ENCODE peak calls at places on chromosomes 5 and 9, in four cellular contexts. One of them, this sample, is unnamed.

GRCh38 chr5:96522635-96523355 is 89.7 kb upstream of the PCSK1 start:
- DNase-seq in neural progenitor cell: no peak
- DNase-seq in fibroblast of villous mesenchyme: peak
- DNase-seq in HFF-Myc: no peak
- DNase-seq in this sample: no peak

GRCh38 chr5:124789104-124789605 is 42.7 kb upstream of the ZNF608 start:
- DNase-seq in HFF-Myc: no peak
- DNase-seq in fibroblast of villous mesenchyme: peak
- DNase-seq in neural progenitor cell: no peak
- DNase-seq in this sample: no peak

GRCh38 chr9:2055203-2055658 is 40.1 kb downstream of the SMARCA2 start:
- DNase-seq in fibroblast of villous mesenchyme: no peak
- DNase-seq in neural progenitor cell: no peak
- DNase-seq in HFF-Myc: no peak
- DNase-seq in this sample: peak

GRCh38 chr9:136081113-136081825 is 13.8 kb downstream of the NACC2 start:
- DNase-seq in HFF-Myc: no peak
- DNase-seq in fibroblast of villous mesenchyme: peak
- DNase-seq in neural progenitor cell: peak
- DNase-seq in this sample: no peak

GRCh38 chr9:109868222-109868621 is 88.2 kb downstream of the PALM2AKAP2 start:
- DNase-seq in fibroblast of villous mesenchyme: no peak
- DNase-seq in neural progenitor cell: peak
- DNase-seq in HFF-Myc: no peak
- DNase-seq in this sample: no peak

GRCh38 chr9:91908746-91909145 is 41.3 kb downstream of the ROR2 start:
- DNase-seq in HFF-Myc: peak
- DNase-seq in neural progenitor cell: no peak
- DNase-seq in fibroblast of villous mesenchyme: peak
- DNase-seq in this sample: no peak

GRCh38 chr5:158390556-158390955 is 531.6 kb upstream of the CLINT1 start:
- DNase-seq in HFF-Myc: no peak
- DNase-seq in fibroblast of villous mesenchyme: peak
- DNase-seq in neural progenitor cell: no peak
- DNase-seq in this sample: no peak

GRCh38 chr5:168908207-168908606 is 329.0 kb upstream of the PANK3 start:
- DNase-seq in fibroblast of villous mesenchyme: no peak
- DNase-seq in HFF-Myc: no peak
- DNase-seq in neural progenitor cell: no peak
- DNase-seq in this sample: no peak

GRCh38 chr5:177234761-177235315 is 68.7 kb downstream of the RAB24 start:
- DNase-seq in neural progenitor cell: no peak
- DNase-seq in fibroblast of villous mesenchyme: peak
- DNase-seq in HFF-Myc: no peak
- DNase-seq in this sample: no peak

GRCh38 chr9:130912932-130913598 is 16.5 kb upstream of the QRFP start:
- DNase-seq in neural progenitor cell: peak
- DNase-seq in fibroblast of villous mesenchyme: peak
- DNase-seq in HFF-Myc: no peak
- DNase-seq in this sample: peak

GRCh38 chr5:132641241-132641723 is 16.7 kb upstream of the IL13 start:
- DNase-seq in neural progenitor cell: no peak
- DNase-seq in fibroblast of villous mesenchyme: no peak
- DNase-seq in HFF-Myc: no peak
- DNase-seq in this sample: no peak

GRCh38 chr9:109517798-109518435 is 19.8 kb upstream of the PTPN3 start:
- DNase-seq in HFF-Myc: no peak
- DNase-seq in neural progenitor cell: peak
- DNase-seq in fibroblast of villous mesenchyme: no peak
- DNase-seq in this sample: no peak

GRCh38 chr5:129460951-129461815 is 1.1 kb downstream of the ADAMTS19 start:
- DNase-seq in neural progenitor cell: peak
- DNase-seq in HFF-Myc: no peak
- DNase-seq in fibroblast of villous mesenchyme: peak
- DNase-seq in this sample: no peak
- TF ChIP-seq CTCF in neural progenitor cell: peak
- TF ChIP-seq CTCF in HFF-Myc: peak
- TF ChIP-seq CTCF in fibroblast of villous mesenchyme: peak
- TF ChIP-seq CTCF in this sample: peak

DNA sequence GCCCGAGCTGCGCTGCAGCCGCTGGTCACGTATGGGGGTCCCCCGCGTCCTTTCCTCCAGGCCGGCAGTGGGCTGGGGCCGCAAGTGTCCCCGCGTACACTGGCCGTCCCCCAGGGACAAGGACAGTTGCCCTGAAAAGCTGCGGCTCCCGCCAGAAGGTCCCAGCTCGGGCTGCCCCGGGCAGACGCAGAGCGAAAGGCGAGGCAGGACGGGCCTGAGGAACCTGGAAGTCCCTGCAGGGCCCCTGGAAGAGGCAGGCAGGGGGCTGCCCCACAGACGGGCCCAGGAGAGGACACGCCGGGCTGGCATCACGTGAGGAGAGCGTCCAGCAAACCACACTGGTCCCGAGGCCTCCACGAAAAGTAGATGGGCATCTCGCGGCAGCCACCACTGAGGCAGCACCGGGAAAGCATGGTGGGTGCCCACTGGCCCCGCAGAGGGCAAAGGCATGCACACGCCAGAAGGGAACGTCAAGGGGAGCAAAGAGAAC is 3.2 kb upstream of the NKD2 start:
- DNase-seq in fibroblast of villous mesenchyme: no peak
- DNase-seq in HFF-Myc: no peak
- DNase-seq in neural progenitor cell: no peak
- DNase-seq in this sample: no peak
- H3K4me3 ChIP-seq in fibroblast of villous mesenchyme: peak
- H3K4me3 ChIP-seq in HFF-Myc: no peak
- H3K4me3 ChIP-seq in neural progenitor cell: peak
- H3K4me3 ChIP-seq in this sample: no peak

GRCh38 chr5:166257656-166258055 is 2033.8 kb upstream of the WWC1 start:
- DNase-seq in fibroblast of villous mesenchyme: no peak
- DNase-seq in neural progenitor cell: no peak
- DNase-seq in HFF-Myc: no peak
- DNase-seq in this sample: no peak

GRCh38 chr5:166267907-166268306 is 2023.5 kb upstream of the WWC1 start:
- DNase-seq in neural progenitor cell: no peak
- DNase-seq in fibroblast of villous mesenchyme: no peak
- DNase-seq in HFF-Myc: no peak
- DNase-seq in this sample: no peak

DNA sequence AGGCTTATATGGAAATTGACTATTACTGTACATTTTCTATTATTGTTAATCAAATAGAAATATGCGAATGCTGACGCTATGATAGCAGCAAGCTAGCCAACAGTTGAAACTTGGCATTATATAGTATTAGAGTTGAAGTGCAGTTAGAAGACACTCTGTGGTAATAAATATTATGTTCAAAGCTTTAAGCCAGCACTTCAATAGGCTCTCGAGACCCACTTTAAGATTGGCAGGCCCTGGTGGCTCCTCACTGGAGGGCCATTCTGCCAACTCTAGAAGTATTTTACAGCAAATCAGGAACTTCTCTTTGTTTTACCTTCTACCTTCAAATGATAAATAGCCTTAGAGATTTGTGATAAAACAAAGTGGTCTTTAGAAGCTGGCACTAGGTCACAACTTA is 2029.0 kb upstream of the WWC1 start:
- DNase-seq in HFF-Myc: no peak
- DNase-seq in neural progenitor cell: no peak
- DNase-seq in fibroblast of villous mesenchyme: no peak
- DNase-seq in this sample: no peak
- TF ChIP-seq CTCF in HFF-Myc: no peak
- TF ChIP-seq CTCF in neural progenitor cell: no peak
- TF ChIP-seq CTCF in fibroblast of villous mesenchyme: no peak
- TF ChIP-seq CTCF in this sample: no peak

GRCh38 chr9:5838884-5839571 is 6.1 kb upstream of the ERMP1 start:
- DNase-seq in fibroblast of villous mesenchyme: peak
- DNase-seq in HFF-Myc: no peak
- DNase-seq in neural progenitor cell: no peak
- DNase-seq in this sample: peak

GRCh38 chr9:5835808-5836207 is 2.9 kb upstream of the ERMP1 start:
- DNase-seq in fibroblast of villous mesenchyme: no peak
- DNase-seq in HFF-Myc: no peak
- DNase-seq in neural progenitor cell: no peak
- DNase-seq in this sample: no peak

GRCh38 chr9:5842926-5843325 is 10.0 kb upstream of the ERMP1 start:
- DNase-seq in neural progenitor cell: no peak
- DNase-seq in fibroblast of villous mesenchyme: no peak
- DNase-seq in HFF-Myc: no peak
- DNase-seq in this sample: no peak

GRCh38 chr9:5843450-5844249 is 10.7 kb upstream of the ERMP1 start:
- DNase-seq in neural progenitor cell: no peak
- DNase-seq in HFF-Myc: peak
- DNase-seq in fibroblast of villous mesenchyme: peak
- DNase-seq in this sample: no peak

DNA sequence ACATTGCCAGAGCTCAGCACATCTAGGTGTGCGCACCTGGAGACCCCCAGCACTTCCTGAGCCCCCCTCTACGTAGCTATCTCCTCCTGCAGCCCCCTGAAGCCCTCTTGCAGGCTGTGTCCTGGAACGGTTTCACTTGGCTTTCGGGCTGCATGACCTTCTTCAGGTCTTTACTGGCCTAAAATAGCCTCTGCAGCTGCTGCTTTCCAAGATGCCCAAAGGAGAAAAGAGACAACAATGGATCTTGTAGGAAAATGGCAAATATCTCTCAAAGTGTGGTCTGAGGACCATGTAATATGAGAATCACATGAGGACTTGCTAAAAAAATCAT is 6.6 kb upstream of the ERMP1 start:
- DNase-seq in neural progenitor cell: no peak
- DNase-seq in HFF-Myc: no peak
- DNase-seq in fibroblast of villous mesenchyme: no peak
- DNase-seq in this sample: no peak
- H3K4me3 ChIP-seq in neural progenitor cell: no peak
- H3K4me3 ChIP-seq in HFF-Myc: no peak
- H3K4me3 ChIP-seq in fibroblast of villous mesenchyme: no peak
- H3K4me3 ChIP-seq in this sample: no peak

DNA sequence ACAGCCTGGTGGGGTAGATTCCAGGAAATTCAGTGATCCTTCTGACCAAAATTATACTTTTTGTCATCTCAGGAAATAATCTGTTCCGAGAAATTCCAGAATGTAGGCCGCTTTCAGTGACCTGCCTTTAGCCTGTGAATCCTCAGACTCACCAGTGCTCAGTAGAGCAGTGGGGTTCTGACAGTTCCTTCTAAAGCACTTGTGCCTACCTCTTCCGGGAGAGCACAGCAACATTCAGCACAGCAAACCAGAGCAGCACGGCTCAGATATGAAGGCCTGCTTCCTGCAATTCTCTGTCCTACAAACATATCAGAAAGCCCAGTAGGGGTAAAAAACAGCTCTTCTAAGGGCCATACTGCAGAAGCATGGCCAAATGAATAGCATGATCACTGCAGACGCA is 15.0 kb downstream of the FANCC start:
- DNase-seq in neural progenitor cell: no peak
- DNase-seq in fibroblast of villous mesenchyme: no peak
- DNase-seq in HFF-Myc: no peak
- DNase-seq in this sample: no peak
- TF ChIP-seq CTCF in neural progenitor cell: no peak
- TF ChIP-seq CTCF in fibroblast of villous mesenchyme: no peak
- TF ChIP-seq CTCF in HFF-Myc: no peak
- TF ChIP-seq CTCF in this sample: no peak